ENCODE peak calls at places on chromosomes 5 and 9, in four cellular contexts. E is ELF-1, O is iPS DF 19.7, H is prostate gland. Z is an unnamed sample.
A peak's percentile ranks its signal among the peaks of the same experiment; 100 is the strongest.

GRCh38 chr9:122320346-122320995 is 50.4 kb upstream of the PTGS1 start:
- DNase-seq in E (no peak), O (no peak), H (no peak), Z (no peak)

GRCh38 chr9:37441776-37442370 is 19.4 kb downstream of the GRHPR start:
- DNase-seq in E (no peak), O (no peak), H (no peak), Z (no peak)

GRCh38 chr9:32783168-32783891 is at the start of gene TMEM215:
- DNase-seq in E (peak; percentile 68), O (peak; percentile 28), H (no peak), Z (peak; percentile 75)

GRCh38 chr9:98034593-98035546 is 21.7 kb upstream of the NANS start:
- DNase-seq in E (peak; percentile 83), O (no peak), H (peak; percentile 80), Z (peak; percentile 90)

GRCh38 chr9:96721303-96721702 is 56.6 kb downstream of the ZNF510 start:
- DNase-seq in E (no peak), O (no peak), H (no peak), Z (no peak)

GRCh38 chr5:74762599-74762998 is 4.3 kb downstream of the GFM2 start:
- DNase-seq in E (no peak), O (no peak), H (no peak), Z (no peak)

GRCh38 chr5:153513171-153513570 is 22.7 kb downstream of the GRIA1 start:
- DNase-seq in E (no peak), O (no peak), H (no peak), Z (no peak)

GRCh38 chr5:129384736-129385135 is 75.4 kb upstream of the ADAMTS19 start:
- DNase-seq in E (no peak), O (no peak), H (no peak), Z (no peak)

GRCh38 chr5:102623295-102623694 is 124.5 kb upstream of the SLCO6A1 start:
- DNase-seq in E (no peak), O (no peak), H (no peak), Z (no peak)

GRCh38 chr9:87267701-87268100 is 230.0 kb upstream of the DAPK1 start:
- DNase-seq in E (no peak), O (no peak), H (no peak), Z (no peak)

GRCh38 chr9:24828687-24829086 is 283.0 kb upstream of the IZUMO3 start:
- DNase-seq in E (no peak), O (no peak), H (no peak), Z (no peak)

GRCh38 chr5:86447362-86447761 is 170.4 kb upstream of the COX7C start:
- DNase-seq in E (no peak), O (no peak), H (no peak), Z (no peak)

GRCh38 chr5:1727571-1727970 is 72.1 kb downstream of the MRPL36 start:
- DNase-seq in E (no peak), O (no peak), H (peak; percentile 2), Z (no peak)

GRCh38 chr9:95025213-95026170 is 292.0 kb downstream of the FANCC start:
- DNase-seq in E (no peak), O (no peak), H (no peak), Z (peak; percentile 26)

GRCh38 chr5:109533847-109534272 is 124.1 kb upstream of the PJA2 start:
- DNase-seq in E (no peak), O (no peak), H (no peak), Z (no peak)

GRCh38 chr9:108675708-108676107 is 180.1 kb downstream of the ACTL7B start:
- DNase-seq in E (no peak), O (no peak), H (no peak), Z (no peak)

GRCh38 chr9:86046080-86046636 is 53.2 kb downstream of the GOLM1 start:
- DNase-seq in E (no peak), O (no peak), H (peak; percentile 20), Z (no peak)

GRCh38 chr5:137575847-137576246 is 76.7 kb upstream of the SPOCK1 start:
- DNase-seq in E (no peak), O (no peak), H (no peak), Z (no peak)

GRCh38 chr5:176515396-176515795 is 21.8 kb downstream of the RNF44 start:
- DNase-seq in E (no peak), O (no peak), H (no peak), Z (no peak)

GRCh38 chr5:13189532-13189931 is 755.0 kb downstream of the DNAH5 start:
- DNase-seq in E (no peak), O (no peak), H (no peak), Z (no peak)

GRCh38 chr5:54387659-54388232 is 67.8 kb upstream of the HSPB3 start:
- DNase-seq in E (no peak), O (no peak), H (no peak), Z (no peak)

GRCh38 chr5:82332064-82332855 is 54.1 kb upstream of the RPS23 start:
- DNase-seq in E (no peak), O (no peak), H (no peak), Z (no peak)

GRCh38 chr5:131142970-131143617 is 22.0 kb downstream of the HINT1 start:
- DNase-seq in E (no peak), O (no peak), H (no peak), Z (no peak)

GRCh38 chr5:179296150-179296821 is 49.0 kb downstream of the ADAMTS2 start:
- DNase-seq in E (no peak), O (no peak), H (no peak), Z (no peak)

GRCh38 chr9:87063246-87063645 is 115.9 kb upstream of the GAS1 start:
- DNase-seq in E (no peak), O (no peak), H (no peak), Z (no peak)

GRCh38 chr9:93814561-93814960 is 140.6 kb downstream of the BARX1 start:
- DNase-seq in E (no peak), O (no peak), H (no peak), Z (no peak)

GRCh38 chr5:143216211-143216610 is 187.3 kb downstream of the NR3C1 start:
- DNase-seq in E (no peak), O (no peak), H (no peak), Z (no peak)

GRCh38 chr9:121537283-121537682 is 37.6 kb upstream of the GGTA1 start:
- DNase-seq in E (no peak), O (no peak), H (peak; percentile 40), Z (no peak)

GRCh38 chr5:65151632-65152031 is 330.1 kb downstream of the ADAMTS6 start:
- DNase-seq in E (no peak), O (no peak), H (no peak), Z (no peak)

GRCh38 chr5:78095119-78095518 is 199.4 kb downstream of the AP3B1 start:
- DNase-seq in E (no peak), O (no peak), H (peak; percentile 16), Z (no peak)

GRCh38 chr9:137464291-137464999 is 5.3 kb upstream of the NSMF start:
- DNase-seq in E (no peak), O (no peak), H (no peak), Z (no peak)

GRCh38 chr9:112065781-112066606 is 109.1 kb downstream of the SUSD1 start:
- DNase-seq in E (peak; percentile 80), O (no peak), H (peak; percentile 77), Z (no peak)

GRCh38 chr5:125261505-125262250 is 515.2 kb upstream of the ZNF608 start:
- DNase-seq in E (no peak), O (no peak), H (no peak), Z (no peak)

GRCh38 chr5:82793808-82794419 is 283.3 kb downstream of the TMEM167A start:
- DNase-seq in E (peak; percentile 15), O (no peak), H (no peak), Z (no peak)

GRCh38 chr5:102797485-102797884 is 42.4 kb downstream of the PAM start:
- DNase-seq in E (no peak), O (no peak), H (no peak), Z (no peak)

GRCh38 chr5:133942589-133943474 is 25.6 kb downstream of the C5orf15 start:
- DNase-seq in E (no peak), O (no peak), H (peak; percentile 61), Z (no peak)

GRCh38 chr5:5638193-5638592 is 215.7 kb downstream of the ICE1 start:
- DNase-seq in E (no peak), O (no peak), H (no peak), Z (no peak)

GRCh38 chr9:86652696-86653095 is 294.6 kb downstream of the GAS1 start:
- DNase-seq in E (no peak), O (no peak), H (no peak), Z (no peak)

Z was measured in glutamatergic neuron.